ENCODE peak calls at places on chromosomes 3 and 15, in nine cellular contexts. One of them, this sample, is unnamed.

GRCh38 chr3:134795776-134796312 is 784 bp downstream of the EPHB1 start:
- DNase-seq in CD4-positive, alpha-beta T cell: no peak
- DNase-seq in IMR-90: peak; percentile 8
- DNase-seq in cardiac muscle cell: peak; percentile 27
- DNase-seq in tibial artery: no peak
- DNase-seq in uterus: no peak
- DNase-seq in left ventricle myocardium inferior: no peak
- DNase-seq in psoas muscle: peak; percentile 63
- DNase-seq in HCT116: no peak
- DNase-seq in this sample: no peak

GRCh38 chr3:188786424-188786823 is 385.3 kb upstream of the TPRG1 start:
- DNase-seq in CD4-positive, alpha-beta T cell: no peak
- DNase-seq in IMR-90: no peak
- DNase-seq in cardiac muscle cell: no peak
- DNase-seq in tibial artery: no peak
- DNase-seq in uterus: no peak
- DNase-seq in left ventricle myocardium inferior: no peak
- DNase-seq in psoas muscle: no peak
- DNase-seq in HCT116: no peak
- DNase-seq in this sample: no peak

GRCh38 chr3:43620953-43621405 is 832 bp downstream of the ANO10 start:
- DNase-seq in CD4-positive, alpha-beta T cell: no peak
- DNase-seq in IMR-90: peak; percentile 22
- DNase-seq in cardiac muscle cell: peak; percentile 20
- DNase-seq in tibial artery: no peak
- DNase-seq in uterus: no peak
- DNase-seq in left ventricle myocardium inferior: no peak
- DNase-seq in psoas muscle: no peak
- DNase-seq in HCT116: no peak
- DNase-seq in this sample: no peak

GRCh38 chr3:43632269-43632733 is 10.5 kb upstream of the ANO10 start:
- DNase-seq in CD4-positive, alpha-beta T cell: no peak
- DNase-seq in IMR-90: peak; percentile 90
- DNase-seq in cardiac muscle cell: peak; percentile 30
- DNase-seq in tibial artery: no peak
- DNase-seq in uterus: no peak
- DNase-seq in left ventricle myocardium inferior: no peak
- DNase-seq in psoas muscle: no peak
- DNase-seq in HCT116: no peak
- DNase-seq in this sample: peak; percentile 58

GRCh38 chr3:44942202-44942921 is 33.6 kb downstream of the ZDHHC3 start:
- DNase-seq in CD4-positive, alpha-beta T cell: no peak
- DNase-seq in IMR-90: peak; percentile 79
- DNase-seq in cardiac muscle cell: peak; percentile 7
- DNase-seq in tibial artery: no peak
- DNase-seq in uterus: no peak
- DNase-seq in left ventricle myocardium inferior: no peak
- DNase-seq in psoas muscle: no peak
- DNase-seq in HCT116: peak; percentile 7
- DNase-seq in this sample: no peak

GRCh38 chr15:42060797-42061196 is 33.6 kb downstream of the PLA2G4D start:
- DNase-seq in CD4-positive, alpha-beta T cell: no peak
- DNase-seq in IMR-90: no peak
- DNase-seq in cardiac muscle cell: no peak
- DNase-seq in tibial artery: no peak
- DNase-seq in uterus: no peak
- DNase-seq in left ventricle myocardium inferior: no peak
- DNase-seq in psoas muscle: no peak
- DNase-seq in HCT116: no peak
- DNase-seq in this sample: no peak

GRCh38 chr15:75694241-75695182 is 18.1 kb downstream of the CSPG4 start:
- DNase-seq in CD4-positive, alpha-beta T cell: no peak
- DNase-seq in IMR-90: peak; percentile 99
- DNase-seq in cardiac muscle cell: peak; percentile 98
- DNase-seq in tibial artery: peak; percentile 96
- DNase-seq in uterus: peak; percentile 90
- DNase-seq in left ventricle myocardium inferior: peak; percentile 76
- DNase-seq in psoas muscle: peak; percentile 91
- DNase-seq in HCT116: no peak
- DNase-seq in this sample: peak; percentile 96

GRCh38 chr3:30162579-30162978 is 443.8 kb upstream of the TGFBR2 start:
- DNase-seq in CD4-positive, alpha-beta T cell: no peak
- DNase-seq in IMR-90: peak; percentile 91
- DNase-seq in cardiac muscle cell: peak; percentile 26
- DNase-seq in tibial artery: no peak
- DNase-seq in uterus: no peak
- DNase-seq in left ventricle myocardium inferior: no peak
- DNase-seq in psoas muscle: no peak
- DNase-seq in HCT116: no peak
- DNase-seq in this sample: peak; percentile 54

GRCh38 chr3:50591196-50591741 is 20.3 kb downstream of the CISH start:
- DNase-seq in CD4-positive, alpha-beta T cell: no peak
- DNase-seq in IMR-90: no peak
- DNase-seq in cardiac muscle cell: no peak
- DNase-seq in tibial artery: no peak
- DNase-seq in uterus: no peak
- DNase-seq in left ventricle myocardium inferior: no peak
- DNase-seq in psoas muscle: peak; percentile 36
- DNase-seq in HCT116: no peak
- DNase-seq in this sample: no peak

GRCh38 chr3:125140011-125140813 is 72.3 kb downstream of the SLC12A8 start:
- DNase-seq in CD4-positive, alpha-beta T cell: no peak
- DNase-seq in IMR-90: peak; percentile 61
- DNase-seq in cardiac muscle cell: peak; percentile 58
- DNase-seq in tibial artery: no peak
- DNase-seq in uterus: no peak
- DNase-seq in left ventricle myocardium inferior: no peak
- DNase-seq in psoas muscle: no peak
- DNase-seq in HCT116: no peak
- DNase-seq in this sample: no peak

GRCh38 chr3:129599607-129600006 is 6.9 kb downstream of the PLXND1 start:
- DNase-seq in CD4-positive, alpha-beta T cell: no peak
- DNase-seq in IMR-90: peak; percentile 82
- DNase-seq in cardiac muscle cell: peak; percentile 82
- DNase-seq in tibial artery: peak; percentile 83
- DNase-seq in uterus: peak; percentile 65
- DNase-seq in left ventricle myocardium inferior: peak; percentile 71
- DNase-seq in psoas muscle: no peak
- DNase-seq in HCT116: no peak
- DNase-seq in this sample: no peak

GRCh38 chr3:110430146-110430545 is 641.5 kb upstream of the NECTIN3 start:
- DNase-seq in CD4-positive, alpha-beta T cell: no peak
- DNase-seq in IMR-90: peak; percentile 44
- DNase-seq in cardiac muscle cell: no peak
- DNase-seq in tibial artery: no peak
- DNase-seq in uterus: no peak
- DNase-seq in left ventricle myocardium inferior: no peak
- DNase-seq in psoas muscle: no peak
- DNase-seq in HCT116: no peak
- DNase-seq in this sample: no peak

GRCh38 chr3:151011427-151011826 is 38.9 kb upstream of the CLRN1 start:
- DNase-seq in CD4-positive, alpha-beta T cell: no peak
- DNase-seq in IMR-90: peak; percentile 21
- DNase-seq in cardiac muscle cell: peak; percentile 67
- DNase-seq in tibial artery: no peak
- DNase-seq in uterus: no peak
- DNase-seq in left ventricle myocardium inferior: no peak
- DNase-seq in psoas muscle: no peak
- DNase-seq in HCT116: no peak
- DNase-seq in this sample: no peak

GRCh38 chr3:189144645-189145044 is 27.1 kb upstream of the TPRG1 start:
- DNase-seq in CD4-positive, alpha-beta T cell: no peak
- DNase-seq in IMR-90: peak; percentile 23
- DNase-seq in cardiac muscle cell: peak; percentile 68
- DNase-seq in tibial artery: no peak
- DNase-seq in uterus: peak; percentile 54
- DNase-seq in left ventricle myocardium inferior: no peak
- DNase-seq in psoas muscle: no peak
- DNase-seq in HCT116: no peak
- DNase-seq in this sample: no peak

DNA sequence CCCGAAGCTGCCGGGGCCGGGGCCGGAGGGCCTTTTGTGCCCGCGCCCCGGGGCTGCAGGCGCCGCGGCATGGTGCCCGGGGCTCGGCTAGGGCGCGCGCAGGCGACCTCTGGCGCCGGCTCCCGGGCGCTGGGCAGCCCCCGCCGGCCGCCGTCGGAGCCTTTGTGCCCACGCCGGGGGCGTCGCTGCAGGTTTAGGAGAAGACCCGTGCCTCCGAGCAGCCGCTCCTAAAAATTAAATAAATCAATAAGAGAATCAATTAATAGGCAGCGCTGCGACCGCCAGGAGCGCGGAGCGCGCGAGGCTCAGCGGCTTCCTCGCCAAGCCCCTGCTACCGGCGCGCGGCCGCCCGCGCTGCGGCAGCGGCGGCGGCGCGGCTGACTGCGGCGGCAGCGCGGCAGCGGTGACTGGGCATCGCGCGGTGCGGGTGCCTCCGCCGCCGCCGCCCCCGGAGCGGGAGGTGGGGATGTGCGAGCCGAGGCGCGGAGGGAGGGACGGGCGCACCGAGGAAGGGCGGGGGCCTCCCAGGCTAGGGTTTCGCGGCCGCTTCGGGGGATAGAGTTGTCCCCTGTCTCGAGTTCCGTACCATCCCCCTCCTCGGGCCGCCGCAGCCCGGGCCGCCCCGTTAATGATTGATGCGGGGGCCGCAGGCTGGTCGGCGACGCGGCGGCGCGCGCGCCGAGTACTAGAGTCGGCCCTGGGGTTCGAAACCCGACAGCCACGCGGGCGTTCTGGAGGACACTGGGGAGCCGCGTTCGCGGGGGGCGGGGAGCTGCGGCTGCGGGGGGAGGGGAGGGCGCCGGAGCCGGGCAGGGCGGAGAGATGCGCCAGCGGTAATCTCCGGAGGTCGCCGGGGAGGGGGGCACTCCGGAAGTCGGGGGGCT is at the start of gene PAQR9:
- DNase-seq in CD4-positive, alpha-beta T cell: no peak
- DNase-seq in IMR-90: no peak
- DNase-seq in cardiac muscle cell: peak; percentile 24
- DNase-seq in tibial artery: no peak
- DNase-seq in uterus: no peak
- DNase-seq in left ventricle myocardium inferior: peak; percentile 27
- DNase-seq in psoas muscle: peak; percentile 64
- DNase-seq in HCT116: no peak
- DNase-seq in this sample: no peak
- H3K27me3 ChIP-seq in CD4-positive, alpha-beta T cell: peaks cover 48% of the 10 kb centered on the region
- H3K27me3 ChIP-seq in IMR-90: peaks cover 54% of the 10 kb centered on the region
- H3K27me3 ChIP-seq in cardiac muscle cell: peaks cover 30% of the 10 kb centered on the region
- H3K27me3 ChIP-seq in tibial artery: no peaks in the 10 kb centered on the region
- H3K27me3 ChIP-seq in uterus: no peaks in the 10 kb centered on the region
- H3K27me3 ChIP-seq in left ventricle myocardium inferior: peaks cover 62% of the 10 kb centered on the region
- H3K27me3 ChIP-seq in psoas muscle: no peaks in the 10 kb centered on the region
- H3K27me3 ChIP-seq in HCT116: no peaks in the 10 kb centered on the region
- H3K27me3 ChIP-seq in this sample: peaks cover 36% of the 10 kb centered on the region

GRCh38 chr3:149134560-149134959 is 5.1 kb downstream of the HPS3 start:
- DNase-seq in CD4-positive, alpha-beta T cell: no peak
- DNase-seq in IMR-90: peak; percentile 41
- DNase-seq in cardiac muscle cell: peak; percentile 59
- DNase-seq in tibial artery: no peak
- DNase-seq in uterus: peak; percentile 39
- DNase-seq in left ventricle myocardium inferior: no peak
- DNase-seq in psoas muscle: no peak
- DNase-seq in HCT116: no peak
- DNase-seq in this sample: no peak

GRCh38 chr3:149128856-149129255 is 582 bp upstream of the HPS3 start:
- DNase-seq in CD4-positive, alpha-beta T cell: no peak
- DNase-seq in IMR-90: peak; percentile 12
- DNase-seq in cardiac muscle cell: no peak
- DNase-seq in tibial artery: no peak
- DNase-seq in uterus: no peak
- DNase-seq in left ventricle myocardium inferior: no peak
- DNase-seq in psoas muscle: no peak
- DNase-seq in HCT116: no peak
- DNase-seq in this sample: no peak

GRCh38 chr3:149131594-149131993 is 2.2 kb downstream of the HPS3 start:
- DNase-seq in CD4-positive, alpha-beta T cell: no peak
- DNase-seq in IMR-90: no peak
- DNase-seq in cardiac muscle cell: no peak
- DNase-seq in tibial artery: no peak
- DNase-seq in uterus: no peak
- DNase-seq in left ventricle myocardium inferior: no peak
- DNase-seq in psoas muscle: no peak
- DNase-seq in HCT116: no peak
- DNase-seq in this sample: no peak

DNA sequence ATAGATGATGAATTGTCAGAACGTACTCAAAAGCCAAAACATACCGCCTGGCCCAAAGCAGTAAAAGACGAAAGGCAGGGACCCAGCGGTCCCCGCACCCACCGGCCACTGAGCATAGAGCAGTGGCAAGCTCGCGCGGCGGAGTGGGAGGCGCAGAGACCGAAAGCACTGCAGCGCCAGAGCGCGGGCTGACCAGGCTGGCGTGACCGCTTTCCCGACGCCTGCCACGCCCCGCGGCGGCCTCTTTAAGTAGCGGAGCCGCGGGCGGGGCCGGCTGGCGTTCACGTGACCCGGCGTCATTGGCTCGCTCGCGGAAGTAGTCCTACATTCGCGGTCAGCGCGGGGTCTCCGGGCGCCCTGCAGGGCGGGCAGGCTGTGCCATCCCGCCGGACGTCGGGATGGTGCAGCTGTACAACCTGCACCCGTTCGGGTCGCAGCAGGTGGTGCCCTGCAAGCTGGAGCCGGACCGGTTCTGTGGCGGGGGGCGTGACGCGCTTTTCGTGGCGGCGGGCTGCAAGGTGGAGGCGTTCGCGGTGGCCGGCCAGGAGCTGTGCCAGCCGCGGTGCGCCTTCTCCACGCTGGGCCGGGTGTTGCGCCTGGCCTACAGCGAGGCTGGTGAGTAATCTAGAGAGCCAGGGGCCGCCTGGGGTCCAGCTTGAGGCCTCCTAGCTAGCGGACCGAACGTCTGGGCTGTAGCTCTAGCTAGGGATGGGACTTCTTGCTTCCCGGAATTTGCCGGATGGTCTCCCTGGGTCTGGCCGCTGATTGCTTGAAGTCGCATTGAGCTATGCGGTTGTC is at the start of gene HPS3:
- DNase-seq in CD4-positive, alpha-beta T cell: peak; percentile 82
- DNase-seq in IMR-90: peak; percentile 85
- DNase-seq in cardiac muscle cell: peak; percentile 92
- DNase-seq in tibial artery: peak; percentile 95
- DNase-seq in uterus: peak; percentile 90
- DNase-seq in left ventricle myocardium inferior: peak; percentile 93
- DNase-seq in psoas muscle: peak; percentile 95
- DNase-seq in HCT116: peak; percentile 73
- DNase-seq in this sample: peak; percentile 66
- TF ChIP-seq CTCF in CD4-positive, alpha-beta T cell: no peak
- TF ChIP-seq CTCF in IMR-90: no peak
- TF ChIP-seq CTCF in cardiac muscle cell: no peak
- TF ChIP-seq CTCF in tibial artery: no peak
- TF ChIP-seq CTCF in uterus: no peak
- TF ChIP-seq CTCF in left ventricle myocardium inferior: no peak
- TF ChIP-seq CTCF in psoas muscle: no peak
- TF ChIP-seq CTCF in HCT116: no peak
- TF ChIP-seq CTCF in this sample: no peak

GRCh38 chr15:94041731-94042130 is 189.6 kb upstream of the MCTP2 start:
- DNase-seq in CD4-positive, alpha-beta T cell: no peak
- DNase-seq in IMR-90: no peak
- DNase-seq in cardiac muscle cell: no peak
- DNase-seq in tibial artery: no peak
- DNase-seq in uterus: no peak
- DNase-seq in left ventricle myocardium inferior: no peak
- DNase-seq in psoas muscle: no peak
- DNase-seq in HCT116: no peak
- DNase-seq in this sample: no peak
- H3K27ac ChIP-seq in CD4-positive, alpha-beta T cell: no peak overlapping the region
- H3K27ac ChIP-seq in IMR-90: no peak overlapping the region
- H3K27ac ChIP-seq in cardiac muscle cell: no peak overlapping the region
- H3K27ac ChIP-seq in tibial artery: no peak overlapping the region
- H3K27ac ChIP-seq in uterus: no peak overlapping the region
- H3K27ac ChIP-seq in left ventricle myocardium inferior: no peak overlapping the region
- H3K27ac ChIP-seq in psoas muscle: no peak overlapping the region
- H3K27ac ChIP-seq in HCT116: no peak overlapping the region
- H3K27ac ChIP-seq in this sample: no peak overlapping the region

GRCh38 chr3:169356284-169356955 is 307.1 kb downstream of the MECOM start:
- DNase-seq in CD4-positive, alpha-beta T cell: no peak
- DNase-seq in IMR-90: no peak
- DNase-seq in cardiac muscle cell: no peak
- DNase-seq in tibial artery: no peak
- DNase-seq in uterus: no peak
- DNase-seq in left ventricle myocardium inferior: no peak
- DNase-seq in psoas muscle: no peak
- DNase-seq in HCT116: no peak
- DNase-seq in this sample: no peak
- H3K27me3 ChIP-seq in CD4-positive, alpha-beta T cell: peaks cover 13% of the 10 kb centered on the region
- H3K27me3 ChIP-seq in IMR-90: no peaks in the 10 kb centered on the region
- H3K27me3 ChIP-seq in cardiac muscle cell: no peaks in the 10 kb centered on the region
- H3K27me3 ChIP-seq in tibial artery: no peaks in the 10 kb centered on the region
- H3K27me3 ChIP-seq in uterus: no peaks in the 10 kb centered on the region
- H3K27me3 ChIP-seq in left ventricle myocardium inferior: no peaks in the 10 kb centered on the region
- H3K27me3 ChIP-seq in psoas muscle: peaks cover 3% of the 10 kb centered on the region
- H3K27me3 ChIP-seq in HCT116: peaks cover 19% of the 10 kb centered on the region
- H3K27me3 ChIP-seq in this sample: no peaks in the 10 kb centered on the region

This sample was measured in AG04450.